ENCODE peak calls at places on chromosome 9, in ten cellular contexts. One of them, this sample, is unnamed.
A peak's percentile ranks its signal among the peaks of the same experiment; 100 is the strongest.

GRCh38 chr9:106019702-106020101 is 325.4 kb downstream of the TMEM38B start:
- DNase-seq in effector memory CD4-positive, alpha-beta T cell: no peak
- DNase-seq in lung: no peak
- DNase-seq in CD8-positive, alpha-beta T cell: no peak
- DNase-seq in naive thymus-derived CD4-positive, alpha-beta T cell: no peak
- DNase-seq in ovary: no peak
- DNase-seq in colonic mucosa: no peak
- DNase-seq in tibial artery: no peak
- DNase-seq in CD8-positive, alpha-beta memory T cell: no peak
- DNase-seq in Karpas-422: no peak
- DNase-seq in this sample: no peak

GRCh38 chr9:130701059-130702022 is 7.8 kb downstream of the EXOSC2 start:
- DNase-seq in tibial artery: peak; percentile 86
- DNase-seq in CD8-positive, alpha-beta memory T cell: peak; percentile 74
- DNase-seq in naive thymus-derived CD4-positive, alpha-beta T cell: peak; percentile 68
- DNase-seq in effector memory CD4-positive, alpha-beta T cell: peak; percentile 57
- DNase-seq in Karpas-422: peak; percentile 87
- DNase-seq in ovary: peak; percentile 75
- DNase-seq in lung: peak; percentile 65
- DNase-seq in colonic mucosa: peak; percentile 82
- DNase-seq in CD8-positive, alpha-beta T cell: peak; percentile 80
- DNase-seq in this sample: peak; percentile 76

GRCh38 chr9:132214027-132214622 is 52.3 kb downstream of the NTNG2 start:
- DNase-seq in CD8-positive, alpha-beta memory T cell: no peak
- DNase-seq in Karpas-422: no peak
- DNase-seq in ovary: peak; percentile 74
- DNase-seq in tibial artery: peak; percentile 78
- DNase-seq in effector memory CD4-positive, alpha-beta T cell: no peak
- DNase-seq in naive thymus-derived CD4-positive, alpha-beta T cell: no peak
- DNase-seq in colonic mucosa: no peak
- DNase-seq in CD8-positive, alpha-beta T cell: no peak
- DNase-seq in lung: peak; percentile 77
- DNase-seq in this sample: peak; percentile 69

GRCh38 chr9:90044263-90044662 is 439.5 kb downstream of the GADD45G start:
- DNase-seq in CD8-positive, alpha-beta T cell: no peak
- DNase-seq in lung: no peak
- DNase-seq in tibial artery: no peak
- DNase-seq in colonic mucosa: no peak
- DNase-seq in Karpas-422: no peak
- DNase-seq in CD8-positive, alpha-beta memory T cell: no peak
- DNase-seq in effector memory CD4-positive, alpha-beta T cell: no peak
- DNase-seq in ovary: no peak
- DNase-seq in naive thymus-derived CD4-positive, alpha-beta T cell: no peak
- DNase-seq in this sample: peak; percentile 14

GRCh38 chr9:93648836-93649235 is 72.5 kb downstream of the PHF2 start:
- DNase-seq in colonic mucosa: no peak
- DNase-seq in CD8-positive, alpha-beta T cell: peak; percentile 38
- DNase-seq in effector memory CD4-positive, alpha-beta T cell: no peak
- DNase-seq in naive thymus-derived CD4-positive, alpha-beta T cell: no peak
- DNase-seq in tibial artery: peak; percentile 54
- DNase-seq in ovary: peak; percentile 11
- DNase-seq in CD8-positive, alpha-beta memory T cell: no peak
- DNase-seq in lung: no peak
- DNase-seq in Karpas-422: no peak
- DNase-seq in this sample: no peak

GRCh38 chr9:110939573-110939972 is 98.7 kb downstream of the LPAR1 start:
- DNase-seq in colonic mucosa: no peak
- DNase-seq in lung: no peak
- DNase-seq in CD8-positive, alpha-beta memory T cell: no peak
- DNase-seq in Karpas-422: no peak
- DNase-seq in CD8-positive, alpha-beta T cell: no peak
- DNase-seq in tibial artery: no peak
- DNase-seq in naive thymus-derived CD4-positive, alpha-beta T cell: no peak
- DNase-seq in effector memory CD4-positive, alpha-beta T cell: no peak
- DNase-seq in ovary: no peak
- DNase-seq in this sample: no peak

GRCh38 chr9:127611796-127612790 is at the start of gene STXBP1:
- DNase-seq in ovary: peak; percentile 91
- DNase-seq in Karpas-422: peak; percentile 95
- DNase-seq in colonic mucosa: peak; percentile 89
- DNase-seq in lung: peak; percentile 87
- DNase-seq in effector memory CD4-positive, alpha-beta T cell: peak; percentile 80
- DNase-seq in tibial artery: peak; percentile 92
- DNase-seq in CD8-positive, alpha-beta memory T cell: peak; percentile 88
- DNase-seq in naive thymus-derived CD4-positive, alpha-beta T cell: peak; percentile 84
- DNase-seq in CD8-positive, alpha-beta T cell: peak; percentile 90
- DNase-seq in this sample: peak; percentile 80

GRCh38 chr9:108551030-108551964 is 304.5 kb downstream of the ACTL7B start:
- DNase-seq in CD8-positive, alpha-beta T cell: no peak
- DNase-seq in CD8-positive, alpha-beta memory T cell: no peak
- DNase-seq in colonic mucosa: no peak
- DNase-seq in Karpas-422: peak; percentile 50
- DNase-seq in tibial artery: no peak
- DNase-seq in effector memory CD4-positive, alpha-beta T cell: no peak
- DNase-seq in ovary: no peak
- DNase-seq in naive thymus-derived CD4-positive, alpha-beta T cell: no peak
- DNase-seq in lung: no peak
- DNase-seq in this sample: peak; percentile 11

GRCh38 chr9:304519-305185 is 90.0 kb downstream of the DOCK8 start:
- DNase-seq in lung: peak; percentile 38
- DNase-seq in effector memory CD4-positive, alpha-beta T cell: peak; percentile 20
- DNase-seq in ovary: no peak
- DNase-seq in CD8-positive, alpha-beta memory T cell: no peak
- DNase-seq in naive thymus-derived CD4-positive, alpha-beta T cell: no peak
- DNase-seq in tibial artery: no peak
- DNase-seq in Karpas-422: no peak
- DNase-seq in CD8-positive, alpha-beta T cell: no peak
- DNase-seq in colonic mucosa: no peak
- DNase-seq in this sample: no peak

GRCh38 chr9:108467653-108468324 is 388.0 kb downstream of the ACTL7B start:
- DNase-seq in Karpas-422: no peak
- DNase-seq in CD8-positive, alpha-beta memory T cell: no peak
- DNase-seq in effector memory CD4-positive, alpha-beta T cell: no peak
- DNase-seq in CD8-positive, alpha-beta T cell: no peak
- DNase-seq in lung: no peak
- DNase-seq in naive thymus-derived CD4-positive, alpha-beta T cell: no peak
- DNase-seq in ovary: no peak
- DNase-seq in tibial artery: no peak
- DNase-seq in colonic mucosa: peak; percentile 68
- DNase-seq in this sample: no peak

GRCh38 chr9:71911908-71912325 is 478 bp downstream of the C9orf85 start:
- DNase-seq in tibial artery: no peak
- DNase-seq in Karpas-422: no peak
- DNase-seq in CD8-positive, alpha-beta T cell: no peak
- DNase-seq in CD8-positive, alpha-beta memory T cell: no peak
- DNase-seq in lung: no peak
- DNase-seq in colonic mucosa: no peak
- DNase-seq in effector memory CD4-positive, alpha-beta T cell: no peak
- DNase-seq in naive thymus-derived CD4-positive, alpha-beta T cell: no peak
- DNase-seq in ovary: no peak
- DNase-seq in this sample: no peak

GRCh38 chr9:4904322-4905134 is 80.5 kb upstream of the JAK2 start:
- DNase-seq in Karpas-422: no peak
- DNase-seq in colonic mucosa: no peak
- DNase-seq in ovary: no peak
- DNase-seq in lung: no peak
- DNase-seq in tibial artery: no peak
- DNase-seq in effector memory CD4-positive, alpha-beta T cell: no peak
- DNase-seq in CD8-positive, alpha-beta memory T cell: no peak
- DNase-seq in CD8-positive, alpha-beta T cell: no peak
- DNase-seq in naive thymus-derived CD4-positive, alpha-beta T cell: no peak
- DNase-seq in this sample: peak; percentile 25

GRCh38 chr9:69762527-69762926 is 2.7 kb upstream of the PTAR1 start:
- DNase-seq in effector memory CD4-positive, alpha-beta T cell: no peak
- DNase-seq in colonic mucosa: no peak
- DNase-seq in ovary: no peak
- DNase-seq in tibial artery: no peak
- DNase-seq in lung: no peak
- DNase-seq in CD8-positive, alpha-beta T cell: no peak
- DNase-seq in CD8-positive, alpha-beta memory T cell: no peak
- DNase-seq in naive thymus-derived CD4-positive, alpha-beta T cell: no peak
- DNase-seq in Karpas-422: no peak
- DNase-seq in this sample: no peak
- H3K27ac ChIP-seq in effector memory CD4-positive, alpha-beta T cell: no peak overlapping the region
- H3K27ac ChIP-seq in colonic mucosa: no peak overlapping the region
- H3K27ac ChIP-seq in ovary: no peak overlapping the region
- H3K27ac ChIP-seq in tibial artery: no peak overlapping the region
- H3K27ac ChIP-seq in lung: no peak overlapping the region
- H3K27ac ChIP-seq in CD8-positive, alpha-beta T cell: no peak overlapping the region
- H3K27ac ChIP-seq in CD8-positive, alpha-beta memory T cell: no peak overlapping the region
- H3K27ac ChIP-seq in naive thymus-derived CD4-positive, alpha-beta T cell: no peak overlapping the region
- H3K27ac ChIP-seq in Karpas-422: no peak overlapping the region
- H3K27ac ChIP-seq in this sample: no peak overlapping the region

DNA sequence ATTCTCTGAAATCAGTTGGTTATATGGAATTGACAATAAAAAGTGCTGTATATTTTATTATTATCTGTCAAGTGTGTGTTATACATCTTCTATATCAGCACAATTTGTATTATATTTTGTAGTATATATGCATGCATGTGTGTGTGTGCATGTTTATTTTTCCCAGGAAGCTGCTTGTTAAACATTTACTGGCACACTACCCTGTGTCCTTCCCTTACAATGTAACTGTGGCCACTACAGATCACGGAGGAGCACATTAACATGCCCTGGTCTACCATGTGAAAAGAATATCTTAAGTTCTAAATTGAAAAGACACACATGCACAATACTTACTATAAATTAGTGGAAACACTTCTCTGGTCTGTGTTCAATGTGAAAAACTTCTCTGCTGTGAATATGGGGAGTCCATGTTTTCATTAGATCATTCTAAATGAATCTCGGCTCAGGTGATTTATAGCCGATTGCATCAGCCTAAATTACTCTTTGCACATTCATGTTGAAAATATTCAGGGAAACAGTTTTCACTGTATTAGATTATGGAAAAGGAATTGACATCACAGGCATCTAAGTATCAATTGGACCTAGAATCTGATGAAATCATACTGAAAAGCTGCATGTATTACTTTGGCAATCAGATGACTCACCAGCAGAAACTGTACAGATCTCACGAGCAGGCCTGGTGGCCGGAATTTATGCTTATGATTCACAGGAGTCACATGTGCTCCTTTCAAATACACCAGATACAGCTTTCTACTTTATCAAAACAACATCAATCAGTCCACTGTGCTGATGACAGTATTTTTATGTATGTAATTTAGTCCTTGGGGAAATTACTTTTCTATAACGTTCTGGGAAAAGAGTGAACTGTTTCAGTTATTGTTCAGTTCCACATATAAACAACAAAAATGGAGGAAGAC is 39.4 kb downstream of the LURAP1L start:
- DNase-seq in CD8-positive, alpha-beta T cell: no peak
- DNase-seq in lung: peak; percentile 50
- DNase-seq in colonic mucosa: peak; percentile 68
- DNase-seq in Karpas-422: no peak
- DNase-seq in tibial artery: peak; percentile 81
- DNase-seq in ovary: peak; percentile 64
- DNase-seq in CD8-positive, alpha-beta memory T cell: no peak
- DNase-seq in effector memory CD4-positive, alpha-beta T cell: no peak
- DNase-seq in naive thymus-derived CD4-positive, alpha-beta T cell: no peak
- DNase-seq in this sample: peak; percentile 75
- H3K4me3 ChIP-seq in CD8-positive, alpha-beta T cell: no peak overlapping the region
- H3K4me3 ChIP-seq in lung: no peak overlapping the region
- H3K4me3 ChIP-seq in colonic mucosa: no peak overlapping the region
- H3K4me3 ChIP-seq in Karpas-422: no peak overlapping the region
- H3K4me3 ChIP-seq in tibial artery: no peak overlapping the region
- H3K4me3 ChIP-seq in ovary: no peak overlapping the region
- H3K4me3 ChIP-seq in CD8-positive, alpha-beta memory T cell: no peak overlapping the region
- H3K4me3 ChIP-seq in effector memory CD4-positive, alpha-beta T cell: no peak overlapping the region
- H3K4me3 ChIP-seq in naive thymus-derived CD4-positive, alpha-beta T cell: no peak overlapping the region
- H3K4me3 ChIP-seq in this sample: peak overlapping the region; percentile 3

GRCh38 chr9:135116892-135117680 is 29.6 kb downstream of the OLFM1 start:
- DNase-seq in CD8-positive, alpha-beta T cell: no peak
- DNase-seq in tibial artery: no peak
- DNase-seq in lung: no peak
- DNase-seq in naive thymus-derived CD4-positive, alpha-beta T cell: no peak
- DNase-seq in Karpas-422: no peak
- DNase-seq in CD8-positive, alpha-beta memory T cell: peak; percentile 37
- DNase-seq in ovary: no peak
- DNase-seq in effector memory CD4-positive, alpha-beta T cell: no peak
- DNase-seq in colonic mucosa: no peak
- DNase-seq in this sample: no peak
- H3K9me3 ChIP-seq in CD8-positive, alpha-beta T cell: no peaks in the 10 kb centered on the region
- H3K9me3 ChIP-seq in tibial artery: no peaks in the 10 kb centered on the region
- H3K9me3 ChIP-seq in lung: peaks cover 7% of the 10 kb centered on the region
- H3K9me3 ChIP-seq in naive thymus-derived CD4-positive, alpha-beta T cell: no peaks in the 10 kb centered on the region
- H3K9me3 ChIP-seq in Karpas-422: no peaks in the 10 kb centered on the region
- H3K9me3 ChIP-seq in CD8-positive, alpha-beta memory T cell: no peaks in the 10 kb centered on the region
- H3K9me3 ChIP-seq in ovary: no peaks in the 10 kb centered on the region
- H3K9me3 ChIP-seq in effector memory CD4-positive, alpha-beta T cell: no peaks in the 10 kb centered on the region
- H3K9me3 ChIP-seq in colonic mucosa: no peaks in the 10 kb centered on the region
- H3K9me3 ChIP-seq in this sample: no peaks in the 10 kb centered on the region

DNA sequence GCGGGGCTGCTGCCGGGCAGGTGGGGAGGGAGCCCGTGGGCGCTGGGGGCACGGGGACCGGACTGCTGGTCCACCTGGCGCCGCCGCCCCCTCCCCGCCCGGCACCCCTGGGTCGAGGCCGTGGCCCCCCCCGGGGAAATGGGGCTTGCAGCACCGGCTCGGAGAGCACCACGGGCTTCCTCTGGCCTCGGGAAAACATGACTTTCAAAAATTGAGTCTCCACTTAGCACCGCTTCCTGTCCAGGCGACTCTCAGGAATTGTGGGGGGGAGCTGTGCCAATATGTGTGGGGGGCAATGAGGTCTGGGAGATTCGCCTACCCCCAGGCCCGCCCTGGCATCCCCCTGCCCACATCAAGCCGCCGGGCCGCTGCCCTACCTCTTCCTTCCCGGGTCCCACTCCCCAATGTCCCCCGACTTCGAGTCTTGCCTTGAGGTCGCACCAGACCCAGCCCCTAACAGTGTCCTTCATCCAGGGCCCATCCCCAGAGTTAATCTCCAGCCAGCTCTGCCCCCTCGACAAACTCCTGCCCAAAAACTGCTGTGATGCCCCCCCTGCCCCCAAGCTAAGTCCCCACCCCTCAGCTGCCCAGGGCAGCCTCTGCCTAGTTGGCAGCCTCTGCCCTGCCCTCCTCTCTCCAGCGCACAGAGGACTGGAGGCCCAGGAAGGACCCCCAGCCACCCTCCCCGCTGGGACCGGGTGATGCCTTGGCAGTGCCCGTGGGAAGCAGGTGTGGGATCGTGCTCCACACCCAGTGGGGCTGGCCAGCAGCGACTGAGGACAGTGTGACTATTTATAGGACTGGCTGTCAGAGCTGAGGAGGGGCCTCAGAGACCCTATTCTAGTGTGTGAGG is 3.9 kb downstream of the EGFL7 start:
- DNase-seq in Karpas-422: no peak
- DNase-seq in ovary: no peak
- DNase-seq in effector memory CD4-positive, alpha-beta T cell: no peak
- DNase-seq in colonic mucosa: no peak
- DNase-seq in lung: no peak
- DNase-seq in naive thymus-derived CD4-positive, alpha-beta T cell: no peak
- DNase-seq in CD8-positive, alpha-beta T cell: no peak
- DNase-seq in CD8-positive, alpha-beta memory T cell: no peak
- DNase-seq in tibial artery: no peak
- DNase-seq in this sample: no peak
- H3K27ac ChIP-seq in Karpas-422: no peak overlapping the region
- H3K27ac ChIP-seq in ovary: no peak overlapping the region
- H3K27ac ChIP-seq in effector memory CD4-positive, alpha-beta T cell: no peak overlapping the region
- H3K27ac ChIP-seq in colonic mucosa: no peak overlapping the region
- H3K27ac ChIP-seq in lung: peak overlapping the region; percentile 89
- H3K27ac ChIP-seq in naive thymus-derived CD4-positive, alpha-beta T cell: no peak overlapping the region
- H3K27ac ChIP-seq in CD8-positive, alpha-beta T cell: no peak overlapping the region
- H3K27ac ChIP-seq in CD8-positive, alpha-beta memory T cell: peak overlapping the region; percentile 16
- H3K27ac ChIP-seq in tibial artery: no peak overlapping the region
- H3K27ac ChIP-seq in this sample: no peak overlapping the region

This sample was measured in SJSA1.